ENCODE peak calls at places on chromosomes 1 and 21, in ten cellular contexts. Q is astrocyte of the spinal cord, M is fibroblast of villous mesenchyme, I is mesothelial cell of epicardium, Y is AG04450, H is ascending aorta, C is colonic mucosa, W is transverse colon, G is endodermal cell, X is HCT116. D is an unnamed sample.

GRCh38 chr1:229127301-229127700 is 143.6 kb upstream of the RAB4A start:
- DNase-seq in C (no peak), Y (no peak), W (no peak), G (no peak), Q (peak), H (no peak), X (no peak), M (peak), I (no peak), D (peak)

GRCh38 chr1:119687391-119688079 is 24.2 kb upstream of the PHGDH start:
- DNase-seq in W (no peak), I (no peak), G (peak), Q (no peak), M (no peak), C (no peak), H (no peak), X (no peak), Y (no peak), D (no peak)

GRCh38 chr21:43703068-43703880 is 15.7 kb upstream of the PDXK start:
- DNase-seq in I (no peak), M (peak), W (peak), Q (peak), G (peak), X (no peak), Y (no peak), H (no peak), C (peak), D (no peak)

GRCh38 chr1:181133969-181134418 is 45.5 kb downstream of the IER5 start:
- DNase-seq in G (no peak), M (no peak), H (no peak), W (no peak), X (no peak), Y (no peak), Q (no peak), I (no peak), C (no peak), D (no peak)

GRCh38 chr21:16496594-16496993 is 766.8 kb downstream of the USP25 start:
- DNase-seq in X (no peak), W (no peak), C (no peak), Y (no peak), Q (no peak), M (no peak), G (no peak), I (no peak), H (no peak), D (no peak)

GRCh38 chr1:214285622-214286440 is 4.9 kb downstream of the SMYD2 start:
- DNase-seq in Q (no peak), C (no peak), X (no peak), W (no peak), H (no peak), M (no peak), G (no peak), I (no peak), Y (no peak), D (no peak)

GRCh38 chr1:12601690-12602632 is 16.0 kb downstream of the DHRS3 start:
- DNase-seq in X (peak), H (peak), W (no peak), I (no peak), G (no peak), Y (no peak), Q (peak), C (peak), M (peak), D (no peak)

GRCh38 chr21:46051821-46052675 is 45.9 kb upstream of the COL6A2 start:
- DNase-seq in W (no peak), Y (no peak), X (no peak), M (no peak), H (no peak), I (no peak), Q (no peak), C (no peak), G (no peak), D (no peak)

GRCh38 chr1:37602750-37603694 is 7.3 kb upstream of the GNL2 start:
- DNase-seq in W (peak), Q (peak), C (no peak), I (no peak), Y (no peak), M (peak), G (peak), X (no peak), H (no peak), D (peak)

GRCh38 chr1:178644308-178645120 is 80.5 kb upstream of the RALGPS2 start:
- DNase-seq in H (no peak), C (peak), G (no peak), I (no peak), Q (no peak), W (peak), M (peak), Y (no peak), X (no peak), D (no peak)

GRCh38 chr1:17553970-17554369 is 14.5 kb downstream of the ARHGEF10L start:
- DNase-seq in M (peak), G (peak), I (no peak), Y (peak), H (no peak), C (no peak), Q (peak), X (peak), W (no peak), D (peak)

GRCh38 chr21:39004776-39005605 is 178.3 kb downstream of the PSMG1 start:
- DNase-seq in W (peak), I (no peak), X (no peak), Y (no peak), C (peak), Q (no peak), M (peak), G (peak), H (peak), D (no peak)

GRCh38 chr1:94416901-94417701 is 1.1 kb upstream of the ABCD3 start:
- DNase-seq in X (no peak), W (peak), H (no peak), C (peak), Y (peak), I (no peak), G (peak), M (peak), Q (peak), D (no peak)

GRCh38 chr1:154520333-154520732 is 18.1 kb upstream of the SHE start:
- DNase-seq in M (no peak), G (no peak), C (no peak), H (no peak), I (no peak), X (no peak), Q (no peak), Y (no peak), W (no peak), D (no peak)

GRCh38 chr1:154519661-154520060 is 17.4 kb upstream of the SHE start:
- DNase-seq in M (no peak), I (no peak), H (no peak), C (no peak), Y (no peak), Q (no peak), W (no peak), G (no peak), X (no peak), D (no peak)

GRCh38 chr1:154514066-154514553 is 11.9 kb upstream of the SHE start:
- DNase-seq in G (no peak), W (no peak), H (no peak), C (no peak), Y (no peak), X (no peak), I (no peak), Q (no peak), M (no peak), D (no peak)

GRCh38 chr1:154521695-154522094 is 19.5 kb upstream of the SHE start:
- DNase-seq in Q (no peak), G (no peak), H (no peak), C (no peak), M (no peak), Y (no peak), I (no peak), W (no peak), X (no peak), D (no peak)

GRCh38 chr1:154517661-154518060 is 15.4 kb upstream of the SHE start:
- DNase-seq in W (no peak), G (no peak), X (no peak), H (no peak), I (no peak), Q (no peak), C (no peak), M (no peak), Y (no peak), D (no peak)
- TF ChIP-seq CTCF in W (no peak), G (no peak), X (no peak), H (no peak), I (no peak), Q (no peak), C (no peak), M (no peak), Y (no peak), D (no peak)

GRCh38 chr1:225652726-225653462 is at the start of gene ENAH:
- DNase-seq in C (peak), X (no peak), G (peak), W (peak), Y (no peak), Q (peak), M (peak), H (no peak), I (peak), D (peak)

GRCh38 chr1:225651872-225652725 is 824 bp downstream of the ENAH start:
- DNase-seq in I (no peak), M (peak), X (no peak), H (no peak), C (peak), Q (peak), Y (no peak), G (peak), W (no peak), D (no peak)

GRCh38 chr1:225654277-225654597 is 1.3 kb upstream of the ENAH start:
- DNase-seq in C (no peak), H (no peak), W (no peak), X (no peak), Y (no peak), G (no peak), Q (no peak), I (no peak), M (no peak), D (no peak)

GRCh38 chr1:225654688-225655508 is 2.0 kb upstream of the ENAH start:
- DNase-seq in X (no peak), G (no peak), H (no peak), Y (no peak), Q (no peak), C (no peak), I (no peak), W (no peak), M (no peak), D (no peak)

GRCh38 chr1:225653463-225654276 is 747 bp upstream of the ENAH start:
- DNase-seq in Q (peak), I (peak), M (peak), C (peak), G (peak), H (peak), W (peak), X (no peak), Y (no peak), D (no peak)
- TF ChIP-seq CTCF in Q (no peak), I (no peak), M (no peak), C (no peak), G (no peak), H (no peak), W (no peak), X (no peak), Y (no peak), D (no peak)

GRCh38 chr1:21468597-21468996 is 28.7 kb downstream of the NBPF3 start:
- DNase-seq in G (peak), Q (no peak), X (no peak), C (no peak), M (peak), H (no peak), I (no peak), Y (no peak), W (no peak), D (peak)
- TF ChIP-seq CTCF in G (peak), Q (peak), X (peak), C (no peak), M (peak), H (peak), I (peak), Y (peak), W (no peak), D (peak)

GRCh38 chr21:37076087-37076486 is 3.0 kb downstream of the TTC3 start:
- DNase-seq in Q (no peak), X (no peak), C (no peak), I (no peak), M (no peak), G (no peak), Y (no peak), W (no peak), H (no peak), D (no peak)

GRCh38 chr21:37082375-37082774 is 9.3 kb downstream of the TTC3 start:
- DNase-seq in I (no peak), X (no peak), C (no peak), M (no peak), Q (no peak), W (no peak), Y (no peak), G (no peak), H (no peak), D (no peak)

GRCh38 chr21:37082856-37083611 is 10.0 kb downstream of the TTC3 start:
- DNase-seq in I (no peak), H (no peak), G (no peak), M (no peak), X (no peak), C (no peak), Q (no peak), W (no peak), Y (no peak), D (no peak)

GRCh38 chr21:37077403-37077802 is 4.3 kb downstream of the TTC3 start:
- DNase-seq in M (no peak), H (no peak), X (no peak), G (no peak), C (no peak), I (no peak), Y (no peak), Q (no peak), W (no peak), D (no peak)

DNA sequence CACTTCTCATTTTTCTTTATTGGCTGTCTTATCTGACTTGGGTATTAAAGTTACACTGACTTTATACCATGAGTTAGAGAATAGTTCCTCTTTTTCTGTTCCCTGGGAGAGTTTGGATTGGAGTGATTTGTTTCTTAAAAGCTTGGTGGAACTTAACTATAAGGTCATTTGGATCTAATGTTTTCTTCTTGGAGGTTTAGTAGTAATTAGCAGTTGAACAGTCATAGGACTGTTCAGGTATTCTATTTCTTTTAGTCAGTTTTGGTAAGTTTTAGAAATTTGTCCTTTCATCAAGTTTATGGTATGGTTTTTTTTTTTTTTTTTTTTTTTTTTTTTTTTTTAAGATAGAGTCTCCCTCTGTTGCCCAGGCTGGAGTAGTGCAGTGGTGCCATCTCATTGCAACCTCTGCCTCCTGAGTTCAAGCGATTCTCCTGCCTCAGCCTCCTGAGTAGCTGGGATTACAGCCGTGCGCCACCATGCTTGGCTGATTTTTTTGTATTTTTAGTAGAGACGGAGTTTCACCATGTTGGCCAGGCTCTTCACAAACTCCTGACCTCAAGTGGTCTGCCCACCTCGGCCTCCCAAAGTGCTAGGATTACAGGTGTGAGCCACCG is 6.3 kb downstream of the TTC3 start:
- DNase-seq in M (no peak), Y (no peak), G (no peak), C (no peak), I (no peak), H (no peak), X (no peak), W (no peak), Q (no peak), D (peak)
- TF ChIP-seq CTCF in M (peak), Y (no peak), G (peak), C (peak), I (no peak), H (no peak), X (peak), W (peak), Q (peak), D (peak)

D was measured in GM12865.